ENCODE peak calls at places on chromosomes 3 and 15, in five cellular contexts. One of them, this sample, is unnamed.
A peak's percentile ranks its signal among the peaks of the same experiment; 100 is the strongest.

GRCh38 chr3:55538158-55538557 is 51.1 kb upstream of the WNT5A start:
- DNase-seq in Peyer's patch: no peak
- DNase-seq in GM20000: no peak
- DNase-seq in T-helper 17 cell: no peak
- DNase-seq in NCI-H1417: peak; percentile 23
- DNase-seq in this sample: no peak

GRCh38 chr15:62961134-62961533 is 81.4 kb upstream of the TPM1 start:
- DNase-seq in Peyer's patch: no peak
- DNase-seq in GM20000: no peak
- DNase-seq in NCI-H1417: no peak
- DNase-seq in T-helper 17 cell: no peak
- DNase-seq in this sample: no peak

GRCh38 chr3:156802827-156803606 is 23.1 kb upstream of the LEKR1 start:
- DNase-seq in NCI-H1417: no peak
- DNase-seq in T-helper 17 cell: no peak
- DNase-seq in Peyer's patch: no peak
- DNase-seq in GM20000: no peak
- DNase-seq in this sample: no peak

GRCh38 chr3:115388166-115388565 is 235.1 kb upstream of the GAP43 start:
- DNase-seq in Peyer's patch: no peak
- DNase-seq in GM20000: no peak
- DNase-seq in NCI-H1417: no peak
- DNase-seq in T-helper 17 cell: no peak
- DNase-seq in this sample: no peak

GRCh38 chr3:172129534-172129867 is 90.1 kb downstream of the FNDC3B start:
- DNase-seq in NCI-H1417: no peak
- DNase-seq in T-helper 17 cell: no peak
- DNase-seq in Peyer's patch: no peak
- DNase-seq in GM20000: no peak
- DNase-seq in this sample: no peak

GRCh38 chr15:51751687-51752683 is 588 bp downstream of the TMOD2 start:
- DNase-seq in NCI-H1417: peak; percentile 82
- DNase-seq in Peyer's patch: peak; percentile 55
- DNase-seq in T-helper 17 cell: no peak
- DNase-seq in GM20000: peak; percentile 56
- DNase-seq in this sample: peak; percentile 34

GRCh38 chr3:156898296-156898880 is 72.2 kb downstream of the LEKR1 start:
- DNase-seq in GM20000: no peak
- DNase-seq in T-helper 17 cell: no peak
- DNase-seq in NCI-H1417: no peak
- DNase-seq in Peyer's patch: no peak
- DNase-seq in this sample: no peak

GRCh38 chr15:39394534-39394933 is 186.3 kb upstream of the THBS1 start:
- DNase-seq in NCI-H1417: no peak
- DNase-seq in GM20000: no peak
- DNase-seq in T-helper 17 cell: no peak
- DNase-seq in Peyer's patch: no peak
- DNase-seq in this sample: no peak

GRCh38 chr15:39472661-39473657 is 107.9 kb upstream of the THBS1 start:
- DNase-seq in T-helper 17 cell: no peak
- DNase-seq in NCI-H1417: no peak
- DNase-seq in GM20000: no peak
- DNase-seq in Peyer's patch: peak; percentile 82
- DNase-seq in this sample: peak; percentile 65

GRCh38 chr15:24054547-24055245 is 367.6 kb upstream of the NDN start:
- DNase-seq in Peyer's patch: no peak
- DNase-seq in GM20000: no peak
- DNase-seq in T-helper 17 cell: no peak
- DNase-seq in NCI-H1417: no peak
- DNase-seq in this sample: peak; percentile 53

GRCh38 chr3:9951962-9952805 is at the start of gene PRRT3:
- DNase-seq in NCI-H1417: peak; percentile 61
- DNase-seq in GM20000: peak; percentile 86
- DNase-seq in Peyer's patch: peak; percentile 60
- DNase-seq in T-helper 17 cell: peak; percentile 35
- DNase-seq in this sample: peak; percentile 35

GRCh38 chr3:79032686-79033318 is 735.0 kb downstream of the ROBO1 start:
- DNase-seq in GM20000: peak; percentile 23
- DNase-seq in Peyer's patch: no peak
- DNase-seq in NCI-H1417: peak; percentile 29
- DNase-seq in T-helper 17 cell: no peak
- DNase-seq in this sample: peak; percentile 34

GRCh38 chr3:43774799-43775198 is 84.1 kb downstream of the ABHD5 start:
- DNase-seq in Peyer's patch: peak; percentile 22
- DNase-seq in T-helper 17 cell: no peak
- DNase-seq in GM20000: no peak
- DNase-seq in NCI-H1417: no peak
- DNase-seq in this sample: no peak

GRCh38 chr3:80275120-80275519 is 507.3 kb upstream of the ROBO1 start:
- DNase-seq in Peyer's patch: no peak
- DNase-seq in GM20000: no peak
- DNase-seq in NCI-H1417: no peak
- DNase-seq in T-helper 17 cell: no peak
- DNase-seq in this sample: no peak

GRCh38 chr3:81980566-81981494 is 219.4 kb upstream of the GBE1 start:
- DNase-seq in GM20000: no peak
- DNase-seq in T-helper 17 cell: no peak
- DNase-seq in Peyer's patch: no peak
- DNase-seq in NCI-H1417: no peak
- DNase-seq in this sample: no peak

GRCh38 chr15:63502137-63502801 is 2.1 kb upstream of the USP3 start:
- DNase-seq in T-helper 17 cell: no peak
- DNase-seq in GM20000: no peak
- DNase-seq in Peyer's patch: no peak
- DNase-seq in NCI-H1417: no peak
- DNase-seq in this sample: peak; percentile 60

GRCh38 chr15:40594429-40594836 is 384 bp downstream of the KNL1 start:
- DNase-seq in T-helper 17 cell: peak; percentile 28
- DNase-seq in GM20000: peak; percentile 64
- DNase-seq in NCI-H1417: peak; percentile 82
- DNase-seq in Peyer's patch: peak; percentile 69
- DNase-seq in this sample: peak; percentile 73

GRCh38 chr3:167918686-167919085 is 177.0 kb downstream of the GOLIM4 start:
- DNase-seq in GM20000: no peak
- DNase-seq in Peyer's patch: no peak
- DNase-seq in T-helper 17 cell: no peak
- DNase-seq in NCI-H1417: no peak
- DNase-seq in this sample: no peak

GRCh38 chr15:98960555-98961050 is 47.0 kb downstream of the PGPEP1L start:
- DNase-seq in T-helper 17 cell: no peak
- DNase-seq in GM20000: no peak
- DNase-seq in Peyer's patch: no peak
- DNase-seq in NCI-H1417: no peak
- DNase-seq in this sample: no peak

GRCh38 chr3:17905996-17906395 is 163.6 kb upstream of the TBC1D5 start:
- DNase-seq in T-helper 17 cell: no peak
- DNase-seq in NCI-H1417: no peak
- DNase-seq in Peyer's patch: no peak
- DNase-seq in GM20000: no peak
- DNase-seq in this sample: no peak

This sample was measured in mucosa of descending colon.